ENCODE peak calls at places on chromosome 12, in five cellular contexts. Z, W, H, S and Y are unnamed samples.

GRCh38 chr12:2640709-2641108 is 154.1 kb upstream of the FKBP4 start:
- DNase-seq in Z (no peak), S (peak), W (no peak), H (peak), Y (no peak)

GRCh38 chr12:53752192-53752601 is 418 bp upstream of the CISTR start:
- DNase-seq in W (no peak), Z (no peak), S (no peak), H (no peak), Y (no peak)

GRCh38 chr12:119540476-119540875 is 53.1 kb upstream of the TMEM233 start:
- DNase-seq in W (no peak), Z (no peak), S (no peak), H (no peak), Y (no peak)

GRCh38 chr12:66851134-66851533 is 172.3 kb upstream of the GRIP1 start:
- DNase-seq in H (no peak), S (no peak), Z (no peak), W (no peak), Y (no peak)

GRCh38 chr12:109695961-109696461 is 17.6 kb upstream of the FAM222A start:
- DNase-seq in Z (no peak), W (no peak), H (no peak), S (no peak), Y (no peak)

GRCh38 chr12:54428050-54429013 is 9.3 kb upstream of the ITGA5 start:
- DNase-seq in S (peak), Z (no peak), W (no peak), H (no peak), Y (no peak)

GRCh38 chr12:65300679-65301349 is 22.3 kb downstream of the MSRB3 start:
- DNase-seq in W (no peak), Z (no peak), H (no peak), S (peak), Y (no peak)

GRCh38 chr12:99767809-99768208 is 120.3 kb downstream of the GARIN6 start:
- DNase-seq in S (peak), Z (no peak), W (no peak), H (peak), Y (no peak)

GRCh38 chr12:5171701-5172100 is 128.0 kb downstream of the KCNA5 start:
- DNase-seq in H (peak), Z (no peak), S (no peak), W (no peak), Y (no peak)

GRCh38 chr12:130563322-130563721 is 152.8 kb downstream of the RIMBP2 start:
- DNase-seq in H (no peak), Z (no peak), S (no peak), W (no peak), Y (no peak)

GRCh38 chr12:47742253-47742825 is 16.3 kb downstream of the RAPGEF3 start:
- DNase-seq in Z (no peak), S (no peak), H (peak), W (peak), Y (peak)

GRCh38 chr12:54139030-54139429 is 49.8 kb downstream of the SMUG1 start:
- DNase-seq in S (no peak), W (no peak), Z (no peak), H (no peak), Y (no peak)

GRCh38 chr12:100533326-100533725 is 40.2 kb upstream of the GAS2L3 start:
- DNase-seq in S (no peak), W (no peak), H (no peak), Z (no peak), Y (no peak)

GRCh38 chr12:2291182-2291832 is 238.5 kb downstream of the CACNA1C start:
- DNase-seq in H (peak), W (no peak), Z (no peak), S (peak), Y (peak)

GRCh38 chr12:16021026-16021425 is 109.9 kb downstream of the DERA start:
- DNase-seq in S (no peak), W (no peak), H (no peak), Z (no peak), Y (no peak)

GRCh38 chr12:103846415-103846814 is 5.4 kb upstream of the NT5DC3 start:
- DNase-seq in W (no peak), S (no peak), Z (no peak), H (no peak), Y (no peak)

GRCh38 chr12:122934722-122935121 is 31.5 kb downstream of the ABCB9 start:
- DNase-seq in Z (no peak), W (no peak), H (no peak), S (no peak), Y (no peak)

GRCh38 chr12:27396416-27396815 is 50.1 kb upstream of the SMCO2 start:
- DNase-seq in S (no peak), W (no peak), H (no peak), Z (no peak), Y (no peak)

GRCh38 chr12:87160848-87161601 is 868.2 kb downstream of the C12orf50 start:
- DNase-seq in H (no peak), Z (no peak), S (no peak), W (no peak), Y (no peak)